ENCODE peak calls at places on chromosome 2, in seven cellular contexts. W, O, V, S, K, F and X are unnamed samples.

GRCh38 chr2:190973726-190974628 is 40.0 kb downstream of the STAT1 start:
- DNase-seq in W (no peak), O (no peak), V (peak; percentile 33), S (no peak), K (no peak), F (no peak), X (no peak)

GRCh38 chr2:204187513-204188088 is 251.0 kb downstream of the ICOS start:
- DNase-seq in W (no peak), O (no peak), V (no peak), S (no peak), K (no peak), F (no peak), X (no peak)

GRCh38 chr2:159326569-159327255 is 40.2 kb upstream of the WDSUB1 start:
- DNase-seq in W (peak; percentile 41), O (no peak), V (peak; percentile 52), S (peak; percentile 46), K (no peak), F (peak; percentile 1), X (no peak)

GRCh38 chr2:159131882-159132281 is 154.6 kb downstream of the WDSUB1 start:
- DNase-seq in W (peak; percentile 73), O (no peak), V (peak; percentile 95), S (peak; percentile 90), K (no peak), F (no peak), X (no peak)

GRCh38 chr2:159547031-159547430 is 69.3 kb downstream of the BAZ2B start:
- DNase-seq in W (no peak), O (no peak), V (peak; percentile 19), S (no peak), K (no peak), F (no peak), X (no peak)

GRCh38 chr2:8121826-8122505 is 559.9 kb upstream of the ID2 start:
- DNase-seq in W (peak; percentile 49), O (no peak), V (peak; percentile 65), S (no peak), K (no peak), F (no peak), X (no peak)

GRCh38 chr2:160696061-160696452 is 202.4 kb upstream of the RBMS1 start:
- DNase-seq in W (no peak), O (no peak), V (peak; percentile 27), S (peak; percentile 44), K (no peak), F (no peak), X (no peak)

GRCh38 chr2:192655916-192656315 is 461.2 kb upstream of the TMEFF2 start:
- DNase-seq in W (no peak), O (no peak), V (no peak), S (no peak), K (no peak), F (peak; percentile 21), X (no peak)

GRCh38 chr2:27805180-27805579 is 33.7 kb downstream of the MRPL33 start:
- DNase-seq in W (no peak), O (no peak), V (no peak), S (no peak), K (no peak), F (no peak), X (no peak)

GRCh38 chr2:157838442-157839161 is 37.5 kb downstream of the ACVR1 start:
- DNase-seq in W (peak; percentile 73), O (no peak), V (peak; percentile 82), S (peak; percentile 91), K (peak; percentile 17), F (peak; percentile 82), X (peak; percentile 69)

GRCh38 chr2:154794328-154794870 is 95.9 kb downstream of the KCNJ3 start:
- DNase-seq in W (no peak), O (no peak), V (no peak), S (no peak), K (no peak), F (no peak), X (no peak)